ENCODE peak calls at places on chromosomes 5 and 9, in four cellular contexts. S is stomach, T is Peyer's patch, N is ovary. V is an unnamed sample. For H3K4me1, the result is how much of the 10 kb centered on the place peaks cover.

GRCh38 chr5:103919526-103919925 is 356.9 kb upstream of the NUDT12 start:
- DNase-seq in S (no peak), N (no peak), T (no peak), V (no peak)

GRCh38 chr5:14250094-14250777 is 107.1 kb downstream of the TRIO start:
- DNase-seq in S (no peak), N (peak), T (peak), V (no peak)

GRCh38 chr5:156036640-156037039 is 290.3 kb upstream of the SGCD start:
- DNase-seq in S (no peak), N (no peak), T (no peak), V (no peak)

GRCh38 chr5:10460252-10460906 is 18.7 kb downstream of the ROPN1L start:
- DNase-seq in N (peak), S (peak), T (no peak), V (peak)

GRCh38 chr5:167448376-167448775 is 843.1 kb upstream of the WWC1 start:
- DNase-seq in T (no peak), N (no peak), S (no peak), V (no peak)

GRCh38 chr5:158013939-158014338 is 155.0 kb upstream of the CLINT1 start:
- DNase-seq in T (no peak), S (no peak), N (no peak), V (peak)

GRCh38 chr9:35277649-35278359 is 116.0 kb downstream of the UNC13B start:
- DNase-seq in S (no peak), T (no peak), N (no peak), V (no peak)

GRCh38 chr5:88883566-88884434 is 816 bp upstream of the MEF2C start:
- DNase-seq in S (peak), N (peak), T (peak), V (peak)

GRCh38 chr9:128992995-128993394 is 35.1 kb downstream of the SH3GLB2 start:
- DNase-seq in N (no peak), T (no peak), S (peak), V (no peak)

DNA sequence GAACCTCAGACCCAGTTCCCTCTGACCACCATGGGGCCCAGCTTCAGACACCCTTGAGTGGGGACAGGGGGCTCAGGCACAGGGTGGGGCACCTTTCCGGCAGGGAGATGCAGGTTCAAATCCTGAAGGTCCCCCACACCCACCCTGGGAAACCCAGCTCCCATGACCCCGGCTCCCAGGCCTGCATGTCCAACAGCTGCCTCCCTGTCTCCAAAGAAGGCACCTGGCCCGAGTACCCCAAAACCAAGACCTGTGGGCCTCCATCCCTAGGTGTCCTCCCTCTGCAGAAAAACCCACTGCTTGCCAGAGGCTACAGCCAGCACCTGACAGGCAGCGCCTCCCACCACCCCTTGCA is 38.5 kb downstream of the VAV2 start:
- DNase-seq in S (no peak), N (no peak), T (no peak), V (no peak)
- H3K4me1 ChIP-seq in S (under half), N (under half), T (under half), V (under half)

GRCh38 chr9:4662108-4662988 is at the start of gene PLPP6:
- DNase-seq in N (peak), S (peak), T (peak), V (peak)
- TF ChIP-seq POLR2A in N (peak), S (no peak), T (peak), V (peak)

GRCh38 chr5:93584531-93585053 is 1.6 kb downstream of the NR2F1 start:
- DNase-seq in S (no peak), N (peak), T (no peak), V (no peak)
- H3K4me3 ChIP-seq in S (peak), N (peak), T (peak), V (peak)

GRCh38 chr5:149771216-149771973 is 41.3 kb downstream of the PPARGC1B start:
- DNase-seq in S (no peak), N (no peak), T (no peak), V (no peak)

GRCh38 chr5:149777382-149777781 is 47.3 kb downstream of the PPARGC1B start:
- DNase-seq in S (no peak), T (no peak), N (no peak), V (no peak)

GRCh38 chr5:149775785-149776184 is 45.7 kb downstream of the PPARGC1B start:
- DNase-seq in S (no peak), N (no peak), T (no peak), V (no peak)

GRCh38 chr5:149776376-149777305 is 46.5 kb downstream of the PPARGC1B start:
- DNase-seq in N (no peak), T (no peak), S (peak), V (no peak)

GRCh38 chr5:149773245-149774095 is 43.4 kb downstream of the PPARGC1B start:
- DNase-seq in T (no peak), N (no peak), S (no peak), V (no peak)
- H3K4me1 ChIP-seq in T (under half), N (under half), S (half or more), V (under half)

DNA sequence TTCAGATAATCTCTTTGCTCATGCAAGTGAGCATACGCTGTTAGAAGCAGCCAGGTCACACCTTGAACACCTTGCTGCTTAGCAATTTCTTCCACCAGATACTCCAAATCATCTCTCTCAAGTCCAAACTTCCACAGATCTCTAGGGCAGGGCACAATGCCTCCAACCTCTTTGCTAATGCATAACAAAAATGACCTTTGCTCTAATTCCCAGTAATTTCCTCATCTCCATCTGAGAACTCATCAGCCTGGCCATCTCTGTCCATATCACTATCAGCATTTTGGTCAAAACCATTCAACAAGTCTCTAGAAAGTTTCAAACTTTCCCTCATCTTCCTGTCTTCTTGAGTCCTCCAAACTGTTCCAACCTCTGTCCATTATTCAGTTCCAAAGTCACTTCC is 139.3 kb upstream of the NR4A3 start:
- DNase-seq in S (no peak), T (no peak), N (no peak), V (no peak)
- TF ChIP-seq POLR2A in S (no peak), T (no peak), N (no peak), V (no peak)

DNA sequence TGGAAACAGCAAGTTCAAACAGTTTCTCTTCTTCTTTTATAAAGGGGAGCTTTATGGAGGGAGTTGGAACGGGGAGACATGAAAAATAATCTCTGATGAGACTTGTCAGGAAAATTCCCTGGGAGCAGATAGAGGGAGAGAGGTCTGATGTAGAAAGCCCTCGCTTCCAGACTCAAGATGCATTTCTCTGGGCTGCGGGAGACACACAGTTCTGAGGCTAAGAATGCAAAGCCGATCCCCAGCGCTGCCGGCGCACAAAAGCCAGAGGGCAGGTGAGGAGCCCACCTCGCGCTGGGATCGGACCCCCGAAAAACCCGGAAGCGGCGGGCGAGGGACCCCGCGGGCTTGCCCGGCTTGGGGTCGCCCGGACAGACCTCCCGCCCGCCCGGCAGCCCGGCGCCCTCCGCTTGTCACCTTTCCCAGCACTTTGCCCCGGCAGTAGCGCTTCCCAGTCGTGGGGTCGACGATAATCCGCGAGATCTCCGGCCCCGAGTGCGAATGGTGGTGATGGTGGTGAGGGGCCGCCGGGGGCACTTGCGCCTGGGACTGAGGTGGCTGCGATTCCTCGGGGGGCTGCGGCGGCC is 518 bp downstream of the PLK2 start:
- DNase-seq in S (peak), N (peak), T (peak), V (no peak)
- H3K4me3 ChIP-seq in S (peak), N (peak), T (peak), V (peak)

DNA sequence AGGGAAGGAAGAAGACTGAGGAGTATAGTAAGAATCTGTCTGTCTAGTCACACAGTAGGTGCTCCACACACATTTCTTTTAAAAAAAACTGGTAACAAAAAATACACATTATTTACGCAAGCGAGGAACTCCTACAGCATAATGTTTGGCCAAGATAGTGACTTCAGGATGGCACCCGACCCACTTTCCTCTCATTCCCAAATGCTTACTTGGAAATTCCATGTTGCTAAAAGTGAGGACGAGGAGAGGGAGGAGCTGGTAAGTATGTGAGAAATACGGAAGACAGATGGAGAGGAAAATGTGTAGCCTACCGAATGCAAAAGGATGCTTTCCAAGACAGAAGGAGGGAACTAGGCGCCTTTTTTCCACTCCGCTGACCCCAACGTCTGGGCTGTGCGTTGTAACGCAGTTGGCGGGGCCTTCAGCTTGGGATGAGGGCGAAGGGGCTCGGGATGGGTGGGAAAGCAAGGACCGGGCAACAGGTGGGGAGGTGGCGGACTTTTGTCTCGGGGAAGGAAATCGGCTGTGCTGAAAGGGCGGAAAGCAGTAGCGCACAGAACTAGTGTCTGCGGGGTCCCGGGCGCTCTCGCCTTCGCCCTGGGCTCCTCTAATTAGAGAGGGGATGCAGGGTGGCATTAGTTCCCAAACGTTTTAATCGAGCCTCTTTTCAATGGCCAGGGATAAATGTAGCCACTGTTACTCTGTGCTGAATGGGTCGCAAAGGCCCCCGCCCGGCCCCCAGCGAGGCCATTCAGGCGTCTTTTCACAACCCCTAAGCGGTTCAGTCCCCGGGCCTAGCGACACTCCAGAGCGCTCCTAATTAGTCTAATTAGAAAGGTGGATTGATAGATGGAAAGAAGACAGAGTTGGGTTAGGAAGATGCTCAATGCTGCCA is 12.7 kb downstream of the FOXD1 start:
- DNase-seq in T (no peak), N (no peak), S (no peak), V (no peak)
- H3K4me1 ChIP-seq in T (under half), N (under half), S (under half), V (under half)

DNA sequence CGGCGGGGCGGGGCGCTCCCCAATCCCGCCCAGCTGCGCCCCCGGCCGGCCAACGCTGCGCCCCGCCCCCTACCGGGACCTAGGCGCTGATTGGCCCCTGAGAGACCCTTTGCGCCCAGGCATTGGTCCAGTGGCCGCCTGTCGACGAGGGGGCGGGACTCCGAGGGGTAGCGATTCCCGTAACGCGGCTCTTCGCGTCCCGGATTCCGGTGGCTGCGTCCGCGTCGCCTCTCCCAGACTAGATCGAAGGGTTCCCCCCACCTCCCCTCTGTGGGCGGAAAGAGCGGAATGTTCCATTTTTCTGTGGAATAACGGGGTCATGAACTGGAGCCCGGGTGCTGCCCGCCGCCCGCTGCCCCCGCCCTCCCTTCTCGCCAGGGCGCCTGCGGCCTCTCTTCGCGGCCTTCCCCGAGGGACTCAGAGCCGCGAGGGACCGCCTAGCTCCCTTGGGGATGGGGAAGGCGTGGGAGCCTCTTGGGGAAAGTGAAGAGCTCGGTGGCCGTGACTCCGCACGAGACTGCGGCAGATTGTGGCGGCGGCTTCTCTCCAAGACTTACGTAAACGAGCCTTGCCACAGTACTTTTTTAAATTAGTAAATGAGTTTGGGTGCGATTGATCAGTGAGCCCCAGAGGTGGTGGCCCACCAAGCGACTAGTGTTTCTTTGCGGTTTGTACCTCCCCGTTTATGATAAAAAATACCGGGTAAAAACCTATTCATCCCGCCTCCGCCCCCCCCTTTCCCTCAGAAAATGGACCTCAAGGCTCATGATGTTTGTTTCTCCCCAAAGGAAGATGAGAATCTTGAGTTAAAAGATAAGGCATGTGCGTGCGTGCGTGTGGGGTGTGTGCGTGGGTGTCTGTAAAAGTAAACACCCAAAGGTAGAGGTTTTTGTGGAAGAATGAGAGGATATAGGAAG is 493 bp upstream of the IL6ST start:
- DNase-seq in T (peak), N (peak), S (peak), V (peak)
- TF ChIP-seq POLR2A in T (peak), N (peak), S (no peak), V (peak)

GRCh38 chr9:95058795-95059386 is 258.6 kb downstream of the FANCC start:
- DNase-seq in N (no peak), S (no peak), T (no peak), V (no peak)

GRCh38 chr9:95057121-95057520 is 260.4 kb downstream of the FANCC start:
- DNase-seq in S (no peak), T (no peak), N (no peak), V (no peak)

GRCh38 chr9:95060246-95060645 is 257.3 kb downstream of the FANCC start:
- DNase-seq in N (no peak), S (no peak), T (no peak), V (no peak)

GRCh38 chr9:95055851-95056551 is 261.5 kb downstream of the FANCC start:
- DNase-seq in N (no peak), T (no peak), S (no peak), V (no peak)

DNA sequence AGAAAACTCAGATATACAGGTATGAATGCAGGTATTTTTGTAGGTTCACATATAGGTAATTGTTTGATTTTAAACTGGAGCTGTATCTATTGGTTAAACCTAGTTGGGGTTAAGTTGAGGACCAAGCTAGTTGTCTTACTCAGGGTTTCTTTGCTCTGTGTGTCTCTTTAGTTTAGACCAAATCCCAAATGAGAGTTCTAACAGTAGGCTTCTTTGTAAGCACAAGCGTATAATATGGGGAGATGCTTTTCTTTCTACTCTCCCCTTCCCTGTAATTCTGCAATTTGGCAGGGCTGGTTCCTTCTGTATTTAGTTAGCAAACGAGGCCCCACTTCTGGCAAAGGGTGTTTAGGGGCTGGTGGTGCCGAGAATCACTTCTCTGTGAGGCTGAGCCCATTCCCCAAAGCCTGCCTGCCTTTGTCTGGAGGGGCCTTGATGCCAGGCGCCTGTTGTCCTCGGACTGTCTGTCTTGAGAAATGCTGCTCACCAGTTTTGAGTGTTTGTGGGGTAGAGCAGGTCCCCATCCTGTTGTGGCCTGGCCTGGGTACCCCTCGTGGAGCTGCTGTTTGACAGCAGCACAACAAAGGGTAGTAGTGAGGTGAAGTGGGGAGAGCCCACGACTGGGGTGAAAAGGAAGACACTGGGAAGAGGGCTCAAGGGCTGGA is 259.3 kb downstream of the FANCC start:
- DNase-seq in N (no peak), S (no peak), T (no peak), V (no peak)
- H3K4me3 ChIP-seq in N (peak), S (peak), T (no peak), V (no peak)